ENCODE peak calls at places on chromosomes 5 and 9, in five cellular contexts. One of them, this sample, is unnamed.
A peak's percentile ranks its signal among the peaks of the same experiment; 100 is the strongest.

GRCh38 chr9:124212381-124213050 is 45.2 kb upstream of the NEK6 start:
- DNase-seq in HT-29: no peak
- DNase-seq in GM06990: no peak
- DNase-seq in iris pigment epithelial cell: peak; percentile 59
- DNase-seq in activated T-helper 9 cell treated with anti-CD3 and anti-CD28 coated beads, Interleukin-2, amount 50 U/mL, for 16 hours: no peak
- DNase-seq in this sample: no peak

GRCh38 chr9:1989500-1989899 is 25.6 kb upstream of the SMARCA2 start:
- DNase-seq in GM06990: no peak
- DNase-seq in HT-29: no peak
- DNase-seq in iris pigment epithelial cell: no peak
- DNase-seq in activated T-helper 9 cell treated with anti-CD3 and anti-CD28 coated beads, Interleukin-2, amount 50 U/mL, for 16 hours: no peak
- DNase-seq in this sample: no peak

GRCh38 chr9:112337547-112337946 is 4.1 kb upstream of the PTBP3 start:
- DNase-seq in iris pigment epithelial cell: no peak
- DNase-seq in activated T-helper 9 cell treated with anti-CD3 and anti-CD28 coated beads, Interleukin-2, amount 50 U/mL, for 16 hours: no peak
- DNase-seq in GM06990: no peak
- DNase-seq in HT-29: peak; percentile 44
- DNase-seq in this sample: no peak

GRCh38 chr9:1938135-1938534 is 77.0 kb upstream of the SMARCA2 start:
- DNase-seq in iris pigment epithelial cell: no peak
- DNase-seq in HT-29: no peak
- DNase-seq in GM06990: peak; percentile 27
- DNase-seq in activated T-helper 9 cell treated with anti-CD3 and anti-CD28 coated beads, Interleukin-2, amount 50 U/mL, for 16 hours: no peak
- DNase-seq in this sample: no peak

GRCh38 chr5:124253421-124253820 is 493.0 kb downstream of the ZNF608 start:
- DNase-seq in HT-29: no peak
- DNase-seq in iris pigment epithelial cell: no peak
- DNase-seq in activated T-helper 9 cell treated with anti-CD3 and anti-CD28 coated beads, Interleukin-2, amount 50 U/mL, for 16 hours: no peak
- DNase-seq in GM06990: no peak
- DNase-seq in this sample: no peak

GRCh38 chr5:172866802-172867748 is 33.0 kb downstream of the ERGIC1 start:
- DNase-seq in iris pigment epithelial cell: peak; percentile 62
- DNase-seq in activated T-helper 9 cell treated with anti-CD3 and anti-CD28 coated beads, Interleukin-2, amount 50 U/mL, for 16 hours: no peak
- DNase-seq in HT-29: no peak
- DNase-seq in GM06990: no peak
- DNase-seq in this sample: no peak

GRCh38 chr5:34584165-34584564 is 72.0 kb upstream of the RAI14 start:
- DNase-seq in iris pigment epithelial cell: no peak
- DNase-seq in GM06990: no peak
- DNase-seq in HT-29: no peak
- DNase-seq in activated T-helper 9 cell treated with anti-CD3 and anti-CD28 coated beads, Interleukin-2, amount 50 U/mL, for 16 hours: no peak
- DNase-seq in this sample: no peak

GRCh38 chr5:81522571-81522970 is 128.6 kb upstream of the ACOT12 start:
- DNase-seq in iris pigment epithelial cell: no peak
- DNase-seq in GM06990: no peak
- DNase-seq in activated T-helper 9 cell treated with anti-CD3 and anti-CD28 coated beads, Interleukin-2, amount 50 U/mL, for 16 hours: no peak
- DNase-seq in HT-29: no peak
- DNase-seq in this sample: no peak

GRCh38 chr5:31880460-31880859 is 241.5 kb downstream of the PDZD2 start:
- DNase-seq in activated T-helper 9 cell treated with anti-CD3 and anti-CD28 coated beads, Interleukin-2, amount 50 U/mL, for 16 hours: no peak
- DNase-seq in iris pigment epithelial cell: no peak
- DNase-seq in HT-29: no peak
- DNase-seq in GM06990: no peak
- DNase-seq in this sample: no peak

GRCh38 chr5:131589510-131590348 is 45.3 kb downstream of the RAPGEF6 start:
- DNase-seq in activated T-helper 9 cell treated with anti-CD3 and anti-CD28 coated beads, Interleukin-2, amount 50 U/mL, for 16 hours: no peak
- DNase-seq in HT-29: peak; percentile 54
- DNase-seq in GM06990: peak; percentile 39
- DNase-seq in iris pigment epithelial cell: peak; percentile 64
- DNase-seq in this sample: peak; percentile 8

GRCh38 chr9:69454327-69454726 is 129.3 kb downstream of the ENTREP1 start:
- DNase-seq in activated T-helper 9 cell treated with anti-CD3 and anti-CD28 coated beads, Interleukin-2, amount 50 U/mL, for 16 hours: no peak
- DNase-seq in GM06990: no peak
- DNase-seq in iris pigment epithelial cell: no peak
- DNase-seq in HT-29: no peak
- DNase-seq in this sample: no peak

GRCh38 chr9:130453487-130453886 is 8.7 kb downstream of the ASS1 start:
- DNase-seq in GM06990: no peak
- DNase-seq in iris pigment epithelial cell: peak; percentile 35
- DNase-seq in activated T-helper 9 cell treated with anti-CD3 and anti-CD28 coated beads, Interleukin-2, amount 50 U/mL, for 16 hours: no peak
- DNase-seq in HT-29: peak; percentile 38
- DNase-seq in this sample: no peak

GRCh38 chr9:135017916-135018915 is 69.3 kb upstream of the OLFM1 start:
- DNase-seq in GM06990: no peak
- DNase-seq in iris pigment epithelial cell: no peak
- DNase-seq in HT-29: no peak
- DNase-seq in activated T-helper 9 cell treated with anti-CD3 and anti-CD28 coated beads, Interleukin-2, amount 50 U/mL, for 16 hours: no peak
- DNase-seq in this sample: no peak

GRCh38 chr9:83153030-83153429 is 90.1 kb upstream of the RASEF start:
- DNase-seq in activated T-helper 9 cell treated with anti-CD3 and anti-CD28 coated beads, Interleukin-2, amount 50 U/mL, for 16 hours: no peak
- DNase-seq in GM06990: no peak
- DNase-seq in HT-29: no peak
- DNase-seq in iris pigment epithelial cell: no peak
- DNase-seq in this sample: no peak

GRCh38 chr5:32233696-32234447 is 59.8 kb upstream of the GOLPH3 start:
- DNase-seq in HT-29: peak; percentile 88
- DNase-seq in iris pigment epithelial cell: peak; percentile 91
- DNase-seq in GM06990: no peak
- DNase-seq in activated T-helper 9 cell treated with anti-CD3 and anti-CD28 coated beads, Interleukin-2, amount 50 U/mL, for 16 hours: no peak
- DNase-seq in this sample: no peak